ENCODE peak calls at places on chromosomes 7 and 10, in four cellular contexts. W is activated CD8-positive, alpha-beta memory T cell treated with anti-CD3 and anti-CD28 coated beads for 1 hour; S is activated CD4-positive, alpha-beta T cell treated with anti-CD3 and anti-CD28 coated beads, Interleukin-2, amount 10 ng/mL, durations not matched to agents 7 days and 5 days; K is adrenal gland. R is an unnamed sample.

GRCh38 chr10:29150010-29150409 is 138.9 kb upstream of the LYZL1 start:
- DNase-seq in W (no peak), S (no peak), K (no peak), R (no peak)

GRCh38 chr7:8433477-8434289 is at the start of gene NXPH1:
- DNase-seq in W (no peak), S (no peak), K (peak; percentile 71), R (no peak)

GRCh38 chr7:70303309-70303708 is 705.0 kb downstream of the AUTS2 start:
- DNase-seq in W (no peak), S (peak; percentile 33), K (no peak), R (no peak)

GRCh38 chr10:13390604-13391522 is 42.8 kb upstream of the SEPHS1 start:
- DNase-seq in W (no peak), S (no peak), K (peak; percentile 18), R (no peak)

GRCh38 chr10:51879238-51879637 is 179.8 kb upstream of the CSTF2T start:
- DNase-seq in W (no peak), S (peak; percentile 16), K (no peak), R (no peak)

GRCh38 chr10:77887631-77888355 is 38.8 kb downstream of the DLG5 start:
- DNase-seq in W (no peak), S (no peak), K (no peak), R (no peak)

GRCh38 chr7:101915000-101915399 is 97.6 kb downstream of the CUX1 start:
- DNase-seq in W (no peak), S (no peak), K (no peak), R (peak; percentile 90)

GRCh38 chr10:11180228-11180627 is 162.6 kb downstream of the CELF2 start:
- DNase-seq in W (no peak), S (peak; percentile 78), K (no peak), R (no peak)

GRCh38 chr7:92881091-92881485 is 44.7 kb upstream of the CDK6 start:
- DNase-seq in W (no peak), S (peak; percentile 8), K (no peak), R (no peak)

GRCh38 chr7:151087247-151088018 is 1.2 kb downstream of the AGAP3 start:
- DNase-seq in W (no peak), S (peak; percentile 36), K (peak; percentile 68), R (no peak)